ENCODE peak calls at places on chromosomes 4 and X, in ten cellular contexts. M is fibroblast of lung; B is CD4-positive, alpha-beta memory T cell; F is left lung; J is naive thymus-derived CD4-positive, alpha-beta T cell; K is substantia nigra; X is astrocyte; C is uterus; A is upper lobe of right lung; T is dorsolateral prefrontal cortex. P is an unnamed sample.

GRCh38 chr4:79652232-79652631 is 244.2 kb upstream of the GK2 start:
- DNase-seq in M (peak), B (no peak), F (no peak), J (no peak), K (no peak), X (peak), C (no peak), A (no peak), T (no peak), P (no peak)

GRCh38 chrX:84362184-84362838 is 139.9 kb downstream of the HDX start:
- DNase-seq in M (no peak), B (no peak), F (no peak), J (no peak), K (no peak), X (no peak), C (no peak), A (no peak), T (no peak), P (no peak)

GRCh38 chr4:185307136-185307950 is 88.4 kb downstream of the LRP2BP start:
- DNase-seq in M (peak), B (no peak), F (no peak), J (no peak), K (no peak), X (peak), C (no peak), A (no peak), T (no peak), P (no peak)

GRCh38 chr4:3630136-3630933 is 98.1 kb upstream of the LRPAP1 start:
- DNase-seq in M (no peak), B (no peak), F (peak), J (no peak), K (no peak), X (no peak), C (no peak), A (no peak), T (peak), P (no peak)

GRCh38 chr4:64584125-64584524 is 174.9 kb upstream of the TECRL start:
- DNase-seq in M (no peak), B (no peak), F (no peak), J (no peak), K (no peak), X (no peak), C (no peak), A (no peak), T (no peak), P (no peak)

GRCh38 chr4:61500883-61501282 is 300.8 kb downstream of the ADGRL3 start:
- DNase-seq in M (peak), B (no peak), F (no peak), J (no peak), K (peak), X (no peak), C (no peak), A (no peak), T (no peak), P (no peak)

GRCh38 chr4:73311428-73311827 is 52.8 kb upstream of the ANKRD17 start:
- DNase-seq in M (peak), B (no peak), F (no peak), J (no peak), K (no peak), X (peak), C (no peak), A (no peak), T (no peak), P (no peak)

GRCh38 chr4:47209833-47210232 is 178.5 kb downstream of the GABRB1 start:
- DNase-seq in M (peak), B (no peak), F (no peak), J (no peak), K (no peak), X (peak), C (no peak), A (no peak), T (no peak), P (no peak)

GRCh38 chr4:152138451-152138850 is 377.6 kb upstream of the GATB start:
- DNase-seq in M (no peak), B (peak), F (no peak), J (peak), K (no peak), X (no peak), C (no peak), A (no peak), T (no peak), P (no peak)

GRCh38 chrX:154840856-154841255 is 6.4 kb upstream of the SMIM9 start:
- DNase-seq in M (peak), B (no peak), F (no peak), J (peak), K (no peak), X (peak), C (no peak), A (no peak), T (no peak), P (no peak)

GRCh38 chrX:1215123-1215823 is 2.8 kb upstream of the CRLF2 start:
- DNase-seq in M (no peak), B (no peak), F (no peak), J (no peak), K (no peak), X (no peak), C (no peak), A (no peak), T (no peak), P (no peak)

GRCh38 chr4:108982786-108983185 is 219.9 kb upstream of the ETNPPL start:
- DNase-seq in M (no peak), B (no peak), F (no peak), J (no peak), K (no peak), X (no peak), C (no peak), A (no peak), T (no peak), P (no peak)

GRCh38 chr4:182808673-182809416 is 108.3 kb downstream of the DCTD start:
- DNase-seq in M (peak), B (peak), F (no peak), J (peak), K (no peak), X (peak), C (no peak), A (no peak), T (no peak), P (peak)

GRCh38 chr4:38071801-38072567 is 111.8 kb downstream of the PTTG2 start:
- DNase-seq in M (no peak), B (no peak), F (no peak), J (no peak), K (no peak), X (no peak), C (no peak), A (peak), T (no peak), P (no peak)

GRCh38 chrX:136417806-136418205 is 69.9 kb upstream of the BRS3 start:
- DNase-seq in M (no peak), B (no peak), F (no peak), J (no peak), K (no peak), X (no peak), C (no peak), A (no peak), T (no peak), P (no peak)

GRCh38 chrX:115989686-115990085 is 180.9 kb upstream of the AGTR2 start:
- DNase-seq in M (no peak), B (no peak), F (no peak), J (no peak), K (no peak), X (no peak), C (no peak), A (no peak), T (no peak), P (no peak)

GRCh38 chr4:176579233-176579632 is 213.5 kb downstream of the VEGFC start:
- DNase-seq in M (no peak), B (no peak), F (no peak), J (no peak), K (no peak), X (no peak), C (no peak), A (no peak), T (no peak), P (no peak)

GRCh38 chrX:153902388-153902787 is 2.1 kb upstream of the AVPR2 start:
- DNase-seq in M (no peak), B (no peak), F (no peak), J (no peak), K (no peak), X (no peak), C (no peak), A (no peak), T (no peak), P (no peak)

GRCh38 chr4:38060829-38061431 is 100.7 kb downstream of the PTTG2 start:
- DNase-seq in M (peak), B (no peak), F (no peak), J (no peak), K (no peak), X (peak), C (no peak), A (no peak), T (no peak), P (no peak)

GRCh38 chr4:111781611-111782010 is 363.6 kb upstream of the FAM241A start:
- DNase-seq in M (peak), B (no peak), F (no peak), J (no peak), K (no peak), X (no peak), C (no peak), A (no peak), T (no peak), P (no peak)

GRCh38 chr4:186643501-186644315 is 79.9 kb downstream of the FAT1 start:
- DNase-seq in M (peak), B (no peak), F (no peak), J (no peak), K (no peak), X (peak), C (no peak), A (no peak), T (no peak), P (no peak)

GRCh38 chr4:173014113-173014558 is 154.5 kb upstream of the GALNT7 start:
- DNase-seq in M (peak), B (no peak), F (no peak), J (no peak), K (no peak), X (peak), C (no peak), A (no peak), T (no peak), P (no peak)

GRCh38 chrX:115330498-115331138 is 41.1 kb downstream of the LUZP4 start:
- DNase-seq in M (peak), B (no peak), F (no peak), J (peak), K (peak), X (peak), C (peak), A (no peak), T (peak), P (peak)

GRCh38 chr4:151888367-151888866 is 127.6 kb upstream of the GATB start:
- DNase-seq in M (no peak), B (peak), F (no peak), J (no peak), K (no peak), X (no peak), C (no peak), A (no peak), T (no peak), P (no peak)

GRCh38 chr4:152586668-152587067 is 50.8 kb upstream of the FBXW7 start:
- DNase-seq in M (no peak), B (no peak), F (no peak), J (no peak), K (no peak), X (no peak), C (no peak), A (no peak), T (no peak), P (no peak)

GRCh38 chr4:185992585-185992984 is 76.4 kb upstream of the TLR3 start:
- DNase-seq in M (no peak), B (no peak), F (no peak), J (no peak), K (no peak), X (no peak), C (no peak), A (no peak), T (no peak), P (no peak)

GRCh38 chr4:75308049-75308448 is 206.2 kb downstream of the RCHY1 start:
- DNase-seq in M (no peak), B (no peak), F (no peak), J (no peak), K (no peak), X (no peak), C (no peak), A (no peak), T (no peak), P (no peak)

GRCh38 chr4:8737601-8738279 is 133.9 kb downstream of the HMX1 start:
- DNase-seq in M (no peak), B (no peak), F (no peak), J (no peak), K (no peak), X (no peak), C (no peak), A (peak), T (no peak), P (no peak)

GRCh38 chr4:82201805-82202636 is 171.8 kb downstream of the HNRNPD start:
- DNase-seq in M (peak), B (peak), F (no peak), J (peak), K (peak), X (peak), C (no peak), A (no peak), T (no peak), P (peak)

GRCh38 chrX:106957856-106958255 is 37.7 kb downstream of the CLDN2 start:
- DNase-seq in M (no peak), B (no peak), F (no peak), J (no peak), K (no peak), X (no peak), C (no peak), A (no peak), T (no peak), P (no peak)

GRCh38 chr4:633406-633805 is 8.0 kb downstream of the PDE6B start:
- DNase-seq in M (no peak), B (no peak), F (peak), J (no peak), K (no peak), X (no peak), C (no peak), A (peak), T (no peak), P (no peak)

GRCh38 chrX:43644124-43644701 is 11.9 kb upstream of the MAOA start:
- DNase-seq in M (peak), B (no peak), F (no peak), J (no peak), K (no peak), X (peak), C (no peak), A (no peak), T (no peak), P (no peak)

GRCh38 chrX:41695464-41695863 is 6.7 kb downstream of the GPR34 start:
- DNase-seq in M (peak), B (peak), F (no peak), J (no peak), K (no peak), X (peak), C (no peak), A (no peak), T (no peak), P (no peak)

GRCh38 chr4:67879486-67879885 is 4.3 kb downstream of the TMPRSS11D start:
- DNase-seq in M (no peak), B (no peak), F (no peak), J (no peak), K (no peak), X (no peak), C (no peak), A (no peak), T (no peak), P (no peak)

GRCh38 chrX:7446815-7447214 is 298.9 kb upstream of the PUDP start:
- DNase-seq in M (no peak), B (no peak), F (no peak), J (no peak), K (no peak), X (no peak), C (no peak), A (no peak), T (no peak), P (no peak)

GRCh38 chr4:14149469-14150030 is 522.0 kb upstream of the BOD1L1 start:
- DNase-seq in M (peak), B (no peak), F (no peak), J (no peak), K (peak), X (no peak), C (no peak), A (no peak), T (peak), P (no peak)

GRCh38 chr4:47221721-47222120 is 190.4 kb downstream of the GABRB1 start:
- DNase-seq in M (peak), B (no peak), F (no peak), J (no peak), K (no peak), X (peak), C (no peak), A (no peak), T (no peak), P (no peak)

GRCh38 chr4:10605746-10606482 is 78.7 kb downstream of the CLNK start:
- DNase-seq in M (peak), B (no peak), F (no peak), J (no peak), K (no peak), X (peak), C (no peak), A (no peak), T (no peak), P (no peak)
- H3K27ac ChIP-seq in M (peak), B (no peak), F (no peak), J (no peak), K (no peak), X (peak), C (no peak), A (no peak), T (no peak), P (no peak)

DNA sequence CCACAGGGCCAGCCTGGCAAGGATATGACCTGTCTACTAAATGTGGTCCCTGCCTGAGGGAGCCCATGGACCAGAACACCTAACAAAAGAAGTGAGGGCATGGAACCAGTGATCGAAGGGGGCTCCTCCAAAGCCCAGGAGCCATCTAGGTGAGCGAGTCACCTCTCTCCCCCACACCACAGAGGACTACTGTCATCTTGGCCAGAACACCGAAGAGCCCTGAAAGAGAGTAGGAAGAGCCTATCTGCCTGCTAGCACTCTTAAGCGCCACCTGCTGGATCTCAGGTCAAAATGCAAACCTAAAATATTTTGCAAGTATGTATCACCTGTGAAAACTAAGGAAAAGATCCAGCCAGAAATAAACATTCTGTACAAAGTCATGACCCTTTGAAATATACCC is 137.9 kb upstream of the ZXDB start:
- DNase-seq in M (no peak), B (peak), F (no peak), J (peak), K (peak), X (no peak), C (no peak), A (no peak), T (no peak), P (peak)
- H3K27ac ChIP-seq in M (no peak), B (no peak), F (no peak), J (no peak), K (no peak), X (no peak), C (no peak), A (no peak), T (no peak), P (no peak)

GRCh38 chr4:2411786-2412510 is 6.5 kb downstream of the ZFYVE28 start:
- DNase-seq in M (no peak), B (no peak), F (peak), J (no peak), K (no peak), X (no peak), C (no peak), A (peak), T (no peak), P (no peak)
- H3K27ac ChIP-seq in M (peak), B (peak), F (peak), J (peak), K (no peak), X (no peak), C (no peak), A (peak), T (no peak), P (peak)

DNA sequence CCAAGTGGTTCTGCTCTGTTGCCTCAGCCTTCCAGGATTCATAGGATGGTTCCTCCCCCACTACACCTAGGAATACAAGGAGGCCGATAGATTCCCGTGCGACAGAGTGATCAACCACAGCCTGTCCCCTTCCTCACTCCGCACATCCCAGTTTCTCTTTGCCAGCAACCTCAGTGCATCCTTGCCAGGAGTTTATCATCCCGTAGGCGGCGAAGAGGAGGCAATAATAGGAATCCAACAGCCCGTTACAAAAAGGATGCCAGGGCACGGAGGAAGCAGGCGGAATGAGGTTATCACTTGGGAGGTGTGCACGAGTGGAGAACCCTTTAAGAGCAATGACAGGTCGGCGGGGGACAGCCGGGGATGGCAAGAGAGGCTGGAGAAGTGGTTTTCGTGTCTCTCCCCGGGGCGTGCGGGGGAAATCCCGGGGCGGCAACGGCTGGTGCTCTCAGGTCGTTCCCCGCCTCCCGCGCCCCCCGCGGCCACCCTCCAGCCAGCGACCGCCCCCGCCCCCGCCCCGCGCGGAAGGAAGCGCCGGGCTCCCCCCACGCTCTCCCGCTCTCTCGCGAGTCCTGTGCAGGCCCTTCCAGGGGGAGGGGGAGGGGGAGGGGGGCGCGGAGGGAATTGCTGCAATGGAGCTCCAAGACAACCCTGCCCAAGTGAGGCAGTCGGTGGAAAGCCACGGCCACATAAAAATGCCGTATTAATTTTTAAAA is 1.6 kb downstream of the PPP3CA start:
- DNase-seq in M (peak), B (peak), F (peak), J (no peak), K (peak), X (no peak), C (peak), A (peak), T (peak), P (peak)
- H3K27ac ChIP-seq in M (peak), B (peak), F (peak), J (peak), K (peak), X (peak), C (peak), A (peak), T (peak), P (no peak)

GRCh38 chr4:99394913-99395312 is 40.2 kb downstream of the ADH7 start:
- DNase-seq in M (peak), B (no peak), F (no peak), J (no peak), K (no peak), X (peak), C (no peak), A (no peak), T (no peak), P (no peak)

GRCh38 chr4:99389606-99390005 is 37.1 kb upstream of the ADH1C start:
- DNase-seq in M (peak), B (no peak), F (no peak), J (no peak), K (no peak), X (no peak), C (peak), A (no peak), T (no peak), P (no peak)

GRCh38 chr4:99395595-99396364 is 39.4 kb downstream of the ADH7 start:
- DNase-seq in M (peak), B (no peak), F (no peak), J (no peak), K (no peak), X (peak), C (no peak), A (no peak), T (no peak), P (no peak)

DNA sequence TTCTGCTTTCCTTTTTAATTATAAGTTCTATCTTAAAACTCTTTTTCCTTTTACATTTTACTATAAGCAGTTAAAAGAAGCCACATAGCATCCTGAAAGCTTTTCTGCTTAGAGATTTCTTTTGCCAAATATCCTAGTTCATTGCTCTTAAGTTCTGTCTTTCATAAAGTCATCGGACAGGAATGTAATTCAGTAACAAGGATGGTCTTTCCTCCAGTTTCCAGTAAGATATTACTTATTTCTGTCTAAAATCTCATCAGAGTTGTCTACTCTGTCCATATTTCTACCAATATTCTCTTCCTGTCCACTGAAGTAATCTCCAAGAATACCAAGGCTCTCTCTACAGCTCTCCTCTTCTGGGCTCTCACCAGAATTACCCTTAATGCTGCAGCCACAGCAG is 37.5 kb upstream of the ADH1C start:
- DNase-seq in M (peak), B (no peak), F (no peak), J (no peak), K (no peak), X (peak), C (no peak), A (no peak), T (no peak), P (no peak)
- H3K27ac ChIP-seq in M (peak), B (no peak), F (peak), J (no peak), K (no peak), X (no peak), C (peak), A (peak), T (no peak), P (no peak)